ENCODE peak calls at places on chromosomes 16 and 17, in ten cellular contexts. One of them, this sample, is unnamed.

GRCh38 chr16:50369133-50369804 is 481 bp upstream of the BRD7 start:
- DNase-seq in MG63: no peak
- DNase-seq in upper lobe of right lung: no peak
- DNase-seq in neural progenitor cell: no peak
- DNase-seq in DND-41: no peak
- DNase-seq in fibroblast of lung: no peak
- DNase-seq in uterus: no peak
- DNase-seq in cardiac muscle cell: no peak
- DNase-seq in mesendoderm: peak; percentile 50
- DNase-seq in IMR-90: no peak
- DNase-seq in this sample: no peak

GRCh38 chr16:3785413-3785812 is 68.1 kb upstream of the TRAP1 start:
- DNase-seq in mesendoderm: no peak
- DNase-seq in uterus: no peak
- DNase-seq in neural progenitor cell: no peak
- DNase-seq in IMR-90: no peak
- DNase-seq in MG63: no peak
- DNase-seq in DND-41: no peak
- DNase-seq in upper lobe of right lung: no peak
- DNase-seq in cardiac muscle cell: no peak
- DNase-seq in fibroblast of lung: no peak
- DNase-seq in this sample: no peak

GRCh38 chr17:55286681-55287589 is 22.2 kb downstream of the HLF start:
- DNase-seq in uterus: no peak
- DNase-seq in MG63: peak; percentile 89
- DNase-seq in DND-41: no peak
- DNase-seq in IMR-90: peak; percentile 42
- DNase-seq in neural progenitor cell: no peak
- DNase-seq in cardiac muscle cell: peak; percentile 58
- DNase-seq in fibroblast of lung: peak; percentile 67
- DNase-seq in mesendoderm: no peak
- DNase-seq in upper lobe of right lung: no peak
- DNase-seq in this sample: no peak

GRCh38 chr17:79632432-79632735 is 21.5 kb upstream of the RBFOX3 start:
- DNase-seq in IMR-90: no peak
- DNase-seq in mesendoderm: no peak
- DNase-seq in upper lobe of right lung: peak; percentile 19
- DNase-seq in fibroblast of lung: no peak
- DNase-seq in uterus: peak; percentile 8
- DNase-seq in MG63: no peak
- DNase-seq in DND-41: no peak
- DNase-seq in cardiac muscle cell: no peak
- DNase-seq in neural progenitor cell: no peak
- DNase-seq in this sample: no peak

GRCh38 chr16:28168991-28169554 is 42.7 kb downstream of the XPO6 start:
- DNase-seq in uterus: no peak
- DNase-seq in fibroblast of lung: no peak
- DNase-seq in mesendoderm: no peak
- DNase-seq in IMR-90: no peak
- DNase-seq in cardiac muscle cell: no peak
- DNase-seq in DND-41: no peak
- DNase-seq in neural progenitor cell: no peak
- DNase-seq in MG63: no peak
- DNase-seq in upper lobe of right lung: no peak
- DNase-seq in this sample: no peak

GRCh38 chr17:16439303-16439791 is 24.0 kb downstream of the TRPV2 start:
- DNase-seq in neural progenitor cell: no peak
- DNase-seq in upper lobe of right lung: no peak
- DNase-seq in fibroblast of lung: peak; percentile 47
- DNase-seq in mesendoderm: no peak
- DNase-seq in IMR-90: no peak
- DNase-seq in cardiac muscle cell: peak; percentile 49
- DNase-seq in MG63: no peak
- DNase-seq in DND-41: no peak
- DNase-seq in uterus: no peak
- DNase-seq in this sample: no peak

GRCh38 chr16:67236551-67237395 is 9.8 kb downstream of the TMEM208 start:
- DNase-seq in upper lobe of right lung: peak; percentile 78
- DNase-seq in neural progenitor cell: peak; percentile 59
- DNase-seq in mesendoderm: peak; percentile 89
- DNase-seq in uterus: peak; percentile 44
- DNase-seq in MG63: peak; percentile 50
- DNase-seq in DND-41: peak; percentile 91
- DNase-seq in cardiac muscle cell: peak; percentile 41
- DNase-seq in IMR-90: peak; percentile 31
- DNase-seq in fibroblast of lung: peak; percentile 38
- DNase-seq in this sample: peak; percentile 100

GRCh38 chr17:35486920-35487727 is 38.6 kb upstream of the SLFN13 start:
- DNase-seq in MG63: peak; percentile 45
- DNase-seq in upper lobe of right lung: peak; percentile 90
- DNase-seq in DND-41: no peak
- DNase-seq in IMR-90: peak; percentile 56
- DNase-seq in fibroblast of lung: peak; percentile 79
- DNase-seq in neural progenitor cell: no peak
- DNase-seq in uterus: peak; percentile 24
- DNase-seq in cardiac muscle cell: peak; percentile 90
- DNase-seq in mesendoderm: no peak
- DNase-seq in this sample: peak; percentile 63

GRCh38 chr17:48012151-48012520 is 25.5 kb downstream of the COPZ2 start:
- DNase-seq in mesendoderm: peak; percentile 81
- DNase-seq in cardiac muscle cell: peak; percentile 37
- DNase-seq in MG63: no peak
- DNase-seq in uterus: no peak
- DNase-seq in upper lobe of right lung: peak; percentile 73
- DNase-seq in IMR-90: no peak
- DNase-seq in DND-41: peak; percentile 85
- DNase-seq in fibroblast of lung: no peak
- DNase-seq in neural progenitor cell: peak; percentile 94
- DNase-seq in this sample: peak; percentile 93

GRCh38 chr16:12617401-12617819 is 186.3 kb downstream of the CPPED1 start:
- DNase-seq in IMR-90: no peak
- DNase-seq in DND-41: no peak
- DNase-seq in cardiac muscle cell: no peak
- DNase-seq in uterus: no peak
- DNase-seq in mesendoderm: no peak
- DNase-seq in fibroblast of lung: no peak
- DNase-seq in neural progenitor cell: no peak
- DNase-seq in MG63: no peak
- DNase-seq in upper lobe of right lung: no peak
- DNase-seq in this sample: no peak

GRCh38 chr17:72465191-72466024 is 344.6 kb downstream of the SOX9 start:
- DNase-seq in neural progenitor cell: no peak
- DNase-seq in cardiac muscle cell: peak; percentile 64
- DNase-seq in fibroblast of lung: peak; percentile 95
- DNase-seq in IMR-90: peak; percentile 97
- DNase-seq in upper lobe of right lung: no peak
- DNase-seq in mesendoderm: peak; percentile 81
- DNase-seq in DND-41: no peak
- DNase-seq in uterus: no peak
- DNase-seq in MG63: peak; percentile 87
- DNase-seq in this sample: no peak

GRCh38 chr17:16255481-16255901 is 38.5 kb downstream of the PIGL start:
- DNase-seq in fibroblast of lung: peak; percentile 58
- DNase-seq in MG63: peak; percentile 74
- DNase-seq in IMR-90: peak; percentile 28
- DNase-seq in uterus: peak; percentile 40
- DNase-seq in neural progenitor cell: peak; percentile 70
- DNase-seq in mesendoderm: peak; percentile 62
- DNase-seq in cardiac muscle cell: peak; percentile 84
- DNase-seq in DND-41: no peak
- DNase-seq in upper lobe of right lung: no peak
- DNase-seq in this sample: peak; percentile 47

GRCh38 chr16:75238132-75238852 is 13.1 kb downstream of the BCAR1 start:
- DNase-seq in mesendoderm: no peak
- DNase-seq in fibroblast of lung: peak; percentile 95
- DNase-seq in cardiac muscle cell: peak; percentile 92
- DNase-seq in MG63: peak; percentile 72
- DNase-seq in neural progenitor cell: peak; percentile 46
- DNase-seq in IMR-90: peak; percentile 91
- DNase-seq in DND-41: peak; percentile 25
- DNase-seq in uterus: peak; percentile 91
- DNase-seq in upper lobe of right lung: peak; percentile 79
- DNase-seq in this sample: peak; percentile 81

GRCh38 chr17:49038138-49038537 is 41.0 kb downstream of the IGF2BP1 start:
- DNase-seq in neural progenitor cell: no peak
- DNase-seq in mesendoderm: no peak
- DNase-seq in fibroblast of lung: no peak
- DNase-seq in IMR-90: no peak
- DNase-seq in cardiac muscle cell: no peak
- DNase-seq in upper lobe of right lung: no peak
- DNase-seq in uterus: no peak
- DNase-seq in DND-41: no peak
- DNase-seq in MG63: no peak
- DNase-seq in this sample: no peak

DNA sequence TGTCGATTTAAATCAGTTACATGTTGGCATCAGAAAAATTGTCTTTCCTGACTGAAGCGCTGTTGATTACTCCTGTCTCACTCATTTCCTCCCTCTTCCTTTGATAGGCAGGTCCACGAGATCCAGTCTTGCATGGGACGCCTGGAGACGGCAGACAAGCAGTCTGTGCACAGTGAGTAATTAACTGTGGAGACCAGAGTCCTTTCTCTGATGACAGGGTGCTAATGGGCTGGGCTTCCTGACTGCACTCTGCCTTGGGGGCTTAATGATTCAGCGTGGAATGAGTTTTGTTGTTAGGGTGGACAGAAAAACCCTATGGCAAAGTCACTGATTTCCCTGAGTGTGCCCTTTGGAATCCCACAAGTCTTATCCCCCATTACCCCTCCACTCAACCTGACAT is 6.5 kb downstream of the GOSR2 start:
- DNase-seq in cardiac muscle cell: no peak
- DNase-seq in neural progenitor cell: no peak
- DNase-seq in upper lobe of right lung: no peak
- DNase-seq in IMR-90: peak; percentile 48
- DNase-seq in uterus: no peak
- DNase-seq in fibroblast of lung: peak; percentile 64
- DNase-seq in mesendoderm: peak; percentile 69
- DNase-seq in DND-41: no peak
- DNase-seq in MG63: no peak
- DNase-seq in this sample: no peak
- H3K36me3 ChIP-seq in cardiac muscle cell: peaks cover 33% of the 10 kb centered on the region
- H3K36me3 ChIP-seq in neural progenitor cell: peaks cover 8% of the 10 kb centered on the region
- H3K36me3 ChIP-seq in upper lobe of right lung: peaks cover 54% of the 10 kb centered on the region
- H3K36me3 ChIP-seq in IMR-90: peaks cover 33% of the 10 kb centered on the region
- H3K36me3 ChIP-seq in uterus: no peaks in the 10 kb centered on the region
- H3K36me3 ChIP-seq in fibroblast of lung: peaks cover 8% of the 10 kb centered on the region
- H3K36me3 ChIP-seq in mesendoderm: peaks cover 12% of the 10 kb centered on the region
- H3K36me3 ChIP-seq in DND-41: peaks cover 52% of the 10 kb centered on the region
- H3K36me3 ChIP-seq in MG63: peaks cover 73% of the 10 kb centered on the region
- H3K36me3 ChIP-seq in this sample: peaks cover 33% of the 10 kb centered on the region

GRCh38 chr17:40956401-40957254 is 10.1 kb downstream of the KRT39 start:
- DNase-seq in uterus: no peak
- DNase-seq in MG63: peak; percentile 52
- DNase-seq in upper lobe of right lung: no peak
- DNase-seq in mesendoderm: no peak
- DNase-seq in DND-41: no peak
- DNase-seq in fibroblast of lung: peak; percentile 100
- DNase-seq in neural progenitor cell: no peak
- DNase-seq in IMR-90: peak; percentile 100
- DNase-seq in cardiac muscle cell: peak; percentile 5
- DNase-seq in this sample: no peak
- H3K4me3 ChIP-seq in uterus: no peak overlapping the region
- H3K4me3 ChIP-seq in MG63: no peak overlapping the region
- H3K4me3 ChIP-seq in upper lobe of right lung: no peak overlapping the region
- H3K4me3 ChIP-seq in mesendoderm: no peak overlapping the region
- H3K4me3 ChIP-seq in DND-41: no peak overlapping the region
- H3K4me3 ChIP-seq in fibroblast of lung: no peak overlapping the region
- H3K4me3 ChIP-seq in neural progenitor cell: no peak overlapping the region
- H3K4me3 ChIP-seq in IMR-90: no peak overlapping the region
- H3K4me3 ChIP-seq in cardiac muscle cell: no peak overlapping the region
- H3K4me3 ChIP-seq in this sample: no peak overlapping the region

DNA sequence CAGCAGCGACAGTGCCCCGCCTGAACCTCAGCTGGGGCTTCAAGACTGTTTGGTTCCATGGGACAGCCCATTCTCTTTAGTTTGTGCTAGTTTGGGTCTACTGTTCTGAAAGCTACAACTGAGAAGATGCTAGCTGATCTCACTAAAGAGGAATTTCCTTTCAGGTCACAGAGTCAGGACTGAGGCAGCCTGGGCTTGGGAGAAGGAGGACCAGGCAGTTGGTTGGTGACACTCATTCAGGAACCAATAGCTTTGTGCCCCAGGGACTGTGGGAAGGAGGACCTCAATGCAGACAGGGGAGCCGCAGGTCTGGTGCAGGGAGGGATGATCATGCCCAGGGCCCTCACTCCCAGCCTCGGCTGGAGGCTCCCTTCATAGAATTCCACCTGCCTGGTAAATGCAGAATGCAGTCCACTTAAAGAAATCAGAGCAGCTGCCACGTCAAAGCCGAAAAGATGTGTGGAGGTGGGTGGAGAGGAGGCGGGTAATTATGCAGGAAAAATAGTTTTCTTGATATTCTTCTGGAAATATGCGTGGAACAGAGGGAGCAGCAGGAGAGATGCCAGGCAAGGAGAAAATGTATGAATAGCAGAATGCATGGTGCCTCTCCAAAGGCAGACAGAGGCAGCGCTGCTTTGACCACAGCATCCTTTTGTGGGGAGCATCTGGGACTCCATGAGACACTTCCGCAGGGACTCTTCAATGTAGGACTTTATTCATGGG is 32.6 kb upstream of the ZFP90 start:
- DNase-seq in neural progenitor cell: no peak
- DNase-seq in upper lobe of right lung: no peak
- DNase-seq in fibroblast of lung: no peak
- DNase-seq in uterus: no peak
- DNase-seq in cardiac muscle cell: no peak
- DNase-seq in IMR-90: peak; percentile 8
- DNase-seq in MG63: no peak
- DNase-seq in DND-41: no peak
- DNase-seq in mesendoderm: peak; percentile 56
- DNase-seq in this sample: no peak
- H3K27me3 ChIP-seq in neural progenitor cell: peaks cover 7% of the 10 kb centered on the region
- H3K27me3 ChIP-seq in upper lobe of right lung: no peaks in the 10 kb centered on the region
- H3K27me3 ChIP-seq in fibroblast of lung: no peaks in the 10 kb centered on the region
- H3K27me3 ChIP-seq in uterus: no peaks in the 10 kb centered on the region
- H3K27me3 ChIP-seq in cardiac muscle cell: peaks cover 28% of the 10 kb centered on the region
- H3K27me3 ChIP-seq in IMR-90: peaks cover 20% of the 10 kb centered on the region
- H3K27me3 ChIP-seq in MG63: peaks cover 2% of the 10 kb centered on the region
- H3K27me3 ChIP-seq in DND-41: no peaks in the 10 kb centered on the region
- H3K27me3 ChIP-seq in mesendoderm: no peaks in the 10 kb centered on the region
- H3K27me3 ChIP-seq in this sample: peaks cover 2% of the 10 kb centered on the region

DNA sequence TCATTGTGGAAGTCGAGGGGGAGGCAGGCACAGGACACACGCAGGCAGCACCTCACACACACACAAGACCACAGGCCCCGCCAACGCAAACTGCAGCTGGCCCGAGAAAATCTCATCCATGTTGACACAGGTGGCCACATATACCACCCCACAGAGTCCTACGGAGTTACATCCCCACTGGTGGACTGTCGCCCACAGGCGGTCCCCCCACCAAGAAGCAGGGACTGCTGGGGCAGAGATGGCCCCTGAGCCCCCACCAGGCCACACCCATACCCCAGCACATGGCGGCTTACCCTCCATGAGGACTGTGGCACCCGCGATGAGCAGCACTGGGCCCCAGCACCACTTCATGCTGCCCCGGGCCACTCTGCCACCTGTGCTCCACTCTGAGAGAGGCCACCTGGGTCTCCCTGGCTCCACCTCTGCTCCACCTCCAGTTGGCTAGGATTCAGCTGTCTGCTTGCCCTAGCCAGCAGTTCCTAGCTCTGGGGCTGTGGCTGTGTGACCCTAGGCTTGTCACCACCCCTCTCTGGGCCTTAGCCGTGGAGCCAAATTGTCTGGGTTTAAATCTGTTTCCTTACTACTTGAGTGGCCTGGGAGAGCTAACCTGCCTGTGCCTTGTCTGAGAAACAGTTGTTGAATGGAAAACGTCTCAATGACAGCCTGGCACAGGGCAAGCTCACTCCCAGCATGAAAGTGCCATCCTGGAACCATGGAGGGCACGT is at the start of gene PRSS53:
- DNase-seq in IMR-90: no peak
- DNase-seq in upper lobe of right lung: no peak
- DNase-seq in DND-41: no peak
- DNase-seq in neural progenitor cell: no peak
- DNase-seq in MG63: no peak
- DNase-seq in cardiac muscle cell: no peak
- DNase-seq in mesendoderm: no peak
- DNase-seq in uterus: no peak
- DNase-seq in fibroblast of lung: no peak
- DNase-seq in this sample: peak; percentile 30
- H3K36me3 ChIP-seq in IMR-90: peaks cover 44% of the 10 kb centered on the region
- H3K36me3 ChIP-seq in upper lobe of right lung: peaks cover 16% of the 10 kb centered on the region
- H3K36me3 ChIP-seq in DND-41: peaks cover 73% of the 10 kb centered on the region
- H3K36me3 ChIP-seq in neural progenitor cell: no peaks in the 10 kb centered on the region
- H3K36me3 ChIP-seq in MG63: peaks cover 50% of the 10 kb centered on the region
- H3K36me3 ChIP-seq in cardiac muscle cell: no peaks in the 10 kb centered on the region
- H3K36me3 ChIP-seq in mesendoderm: peaks cover 6% of the 10 kb centered on the region
- H3K36me3 ChIP-seq in uterus: no peaks in the 10 kb centered on the region
- H3K36me3 ChIP-seq in fibroblast of lung: peaks cover 22% of the 10 kb centered on the region
- H3K36me3 ChIP-seq in this sample: peaks cover 12% of the 10 kb centered on the region

This sample was measured in H7.